ENCODE peak calls at places on chromosomes 11 and 22, in four cellular contexts. X is right cardiac atrium; L is natural killer cell; J is naive thymus-derived CD4-positive, alpha-beta T cell. B is an unnamed sample.

GRCh38 chr11:126595560-126595959 is 240.1 kb downstream of the ST3GAL4 start:
- ATAC-seq in X (no peak), L (no peak), J (no peak), B (no peak)

GRCh38 chr11:57974132-57974531 is 49.5 kb upstream of the OR9Q1 start:
- ATAC-seq in X (no peak), L (no peak), J (no peak), B (no peak)

GRCh38 chr11:60830478-60831142 is 11.3 kb upstream of the CCDC86 start:
- ATAC-seq in X (no peak), L (peak), J (no peak), B (peak)

GRCh38 chr11:15638386-15638787 is 523.7 kb downstream of the INSC start:
- ATAC-seq in X (peak), L (no peak), J (no peak), B (peak)

GRCh38 chr11:132099692-132100091 is 729.3 kb downstream of the NTM start:
- ATAC-seq in X (no peak), L (no peak), J (peak), B (no peak)

GRCh38 chr11:96156379-96156722 is 186.6 kb downstream of the MAML2 start:
- ATAC-seq in X (peak), L (no peak), J (no peak), B (no peak)

GRCh38 chr22:47153854-47154542 is 391.5 kb downstream of the TBC1D22A start:
- ATAC-seq in X (peak), L (no peak), J (no peak), B (no peak)

GRCh38 chr11:13114566-13115465 is 105.7 kb downstream of the RASSF10 start:
- ATAC-seq in X (no peak), L (no peak), J (no peak), B (no peak)

GRCh38 chr22:41768420-41768819 is 32.1 kb upstream of the CCDC134 start:
- ATAC-seq in X (no peak), L (peak), J (peak), B (no peak)

GRCh38 chr11:63931045-63931444 is 7.8 kb upstream of the NAA40 start:
- ATAC-seq in X (no peak), L (no peak), J (no peak), B (no peak)

GRCh38 chr11:68527585-68527984 is 67.0 kb downstream of the PPP6R3 start:
- ATAC-seq in X (no peak), L (peak), J (no peak), B (no peak)

GRCh38 chr11:61533401-61533800 is 24.9 kb downstream of the LRRC10B start:
- ATAC-seq in X (no peak), L (no peak), J (no peak), B (no peak)